ENCODE peak calls at places on chromosome 7, in eight cellular contexts. O, N, A, R, U, H, L and J are unnamed samples. For H3K4me1, the result is how much of the 10 kb centered on the place peaks cover.

GRCh38 chr7:107230334-107230733 is 61.5 kb downstream of the HBP1 start:
- DNase-seq in A (no peak), U (no peak), R (no peak), L (no peak), H (no peak), N (no peak), O (no peak), J (no peak)

GRCh38 chr7:98284335-98285036 is 3.0 kb downstream of the BRI3 start:
- DNase-seq in L (no peak), R (no peak), O (no peak), A (peak), U (no peak), H (peak), N (no peak), J (peak)

GRCh38 chr7:48528689-48529088 is 357.4 kb downstream of the ABCA13 start:
- DNase-seq in O (no peak), H (no peak), U (peak), L (no peak), R (no peak), N (no peak), A (no peak), J (no peak)

GRCh38 chr7:44665531-44666213 is 59.2 kb downstream of the OGDH start:
- DNase-seq in N (no peak), H (no peak), O (no peak), L (no peak), A (peak), R (no peak), U (no peak), J (no peak)

GRCh38 chr7:155408657-155409586 is 49.0 kb upstream of the EN2 start:
- DNase-seq in R (no peak), O (no peak), H (no peak), A (no peak), L (no peak), U (no peak), N (no peak), J (no peak)

GRCh38 chr7:99224263-99224947 is 16.5 kb upstream of the KPNA7 start:
- DNase-seq in O (no peak), N (no peak), U (no peak), L (no peak), H (peak), R (peak), A (peak), J (no peak)

GRCh38 chr7:124954766-124955165 is 25.1 kb upstream of the POT1 start:
- DNase-seq in O (no peak), R (no peak), U (no peak), H (no peak), A (no peak), N (no peak), L (no peak), J (no peak)

GRCh38 chr7:37570145-37570544 is 113.4 kb upstream of the GPR141 start:
- DNase-seq in O (no peak), L (no peak), U (no peak), A (no peak), N (no peak), R (no peak), H (no peak), J (no peak)

DNA sequence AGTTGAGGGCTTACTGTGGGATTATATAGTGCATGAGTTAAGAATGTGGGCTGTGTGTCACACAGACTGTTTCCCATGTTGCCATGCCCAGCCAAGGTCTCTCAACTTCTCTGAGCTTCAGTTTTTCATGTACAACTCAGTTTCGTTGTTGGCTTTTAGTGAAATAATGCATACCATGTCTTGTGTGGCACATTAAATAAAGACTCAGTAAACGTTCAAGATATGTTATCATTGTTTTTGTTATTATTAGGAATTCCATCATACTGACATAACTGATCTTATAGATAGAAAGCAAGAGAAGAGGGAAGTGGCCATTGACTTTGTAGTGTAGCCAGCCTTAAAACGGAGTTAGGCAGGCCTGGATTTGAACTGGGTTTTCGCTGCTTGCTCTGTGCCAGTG is 2.9 kb downstream of the CDK14 start:
- DNase-seq in N (no peak), H (no peak), O (no peak), A (no peak), U (no peak), L (no peak), R (no peak), J (no peak)
- H3K4me1 ChIP-seq in N (under half), H (under half), O (under half), A (under half), U (under half), L (under half), R (under half), J (under half)

GRCh38 chr7:50397320-50397970 is 52.7 kb downstream of the FIGNL1 start:
- DNase-seq in L (no peak), N (no peak), O (peak), R (no peak), U (no peak), A (no peak), H (no peak), J (no peak)
- H3K4me1 ChIP-seq in L (under half), N (under half), O (under half), R (under half), U (under half), A (under half), H (under half), J (under half)

GRCh38 chr7:131109757-131110293 is 217.9 kb upstream of the MKLN1 start:
- DNase-seq in H (peak), R (peak), U (peak), L (peak), A (peak), O (peak), N (peak), J (peak)

GRCh38 chr7:131106681-131107342 is 220.9 kb upstream of the MKLN1 start:
- DNase-seq in A (peak), O (peak), L (peak), R (no peak), U (peak), H (peak), N (peak), J (peak)

GRCh38 chr7:131109011-131109756 is 218.5 kb upstream of the MKLN1 start:
- DNase-seq in A (no peak), L (no peak), O (no peak), R (no peak), U (no peak), N (no peak), H (no peak), J (no peak)

GRCh38 chr7:131107343-131108211 is 220.1 kb upstream of the MKLN1 start:
- DNase-seq in H (peak), A (peak), U (peak), N (peak), R (peak), O (peak), L (peak), J (peak)

DNA sequence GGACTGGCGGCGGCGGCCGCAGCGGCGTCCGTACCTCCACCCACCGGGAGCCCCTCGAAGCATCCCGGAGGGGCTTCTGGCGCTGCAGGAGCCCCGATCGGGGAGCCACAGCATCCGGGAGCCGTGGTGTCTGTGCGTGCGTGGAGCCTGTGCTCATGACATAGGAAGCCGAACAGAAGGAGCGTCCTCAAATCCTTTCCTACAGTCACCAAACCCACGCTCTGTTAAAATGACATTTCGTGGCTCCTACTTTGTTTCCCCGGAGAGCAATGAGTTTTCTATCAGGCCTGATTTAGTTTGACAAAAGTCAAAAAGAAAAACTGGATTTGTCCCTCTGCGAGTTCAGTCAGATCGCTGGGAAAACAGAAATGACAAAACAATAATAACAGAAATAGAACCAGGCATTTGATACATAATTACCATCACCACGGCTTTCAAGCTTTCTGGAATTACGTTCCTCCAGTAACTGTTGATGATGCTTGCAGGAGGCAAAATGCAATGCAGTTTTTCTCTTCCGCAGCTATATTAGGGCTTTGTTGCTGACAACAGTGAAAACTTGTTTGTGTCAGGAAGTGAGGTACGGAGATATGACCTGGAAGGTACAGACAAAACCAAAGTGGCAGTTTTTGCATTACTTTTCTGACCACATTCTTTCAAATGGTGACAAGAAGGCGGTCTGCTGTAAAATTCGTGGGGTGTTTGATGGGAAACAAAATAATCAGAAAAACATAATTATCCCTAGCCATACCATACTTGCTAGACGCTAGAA is 219.3 kb upstream of the MKLN1 start:
- DNase-seq in A (no peak), H (no peak), N (no peak), O (peak), U (peak), R (no peak), L (no peak), J (no peak)
- H3K4me1 ChIP-seq in A (under half), H (under half), N (half or more), O (under half), U (under half), R (under half), L (under half), J (half or more)

GRCh38 chr7:129835436-129836020 is 117.2 kb downstream of the UBE2H start:
- DNase-seq in O (no peak), N (no peak), H (no peak), U (no peak), L (no peak), A (no peak), R (no peak), J (no peak)
- H3K4me1 ChIP-seq in O (under half), N (under half), H (under half), U (under half), L (under half), A (under half), R (under half), J (under half)

GRCh38 chr7:131625817-131626372 is 69.5 kb upstream of the PODXL start:
- DNase-seq in H (no peak), A (peak), L (peak), O (no peak), U (no peak), N (no peak), R (peak), J (peak)
- H3K4me1 ChIP-seq in H (under half), A (under half), L (under half), O (under half), U (under half), N (under half), R (half or more), J (half or more)

GRCh38 chr7:28168393-28169158 is 12.0 kb downstream of the JAZF1 start:
- DNase-seq in L (no peak), H (no peak), N (no peak), R (no peak), A (no peak), O (no peak), U (peak), J (no peak)
- H3K4me1 ChIP-seq in L (under half), H (under half), N (under half), R (under half), A (under half), O (under half), U (half or more), J (under half)

GRCh38 chr7:67309764-67310548 is 313.3 kb downstream of the TYW1 start:
- DNase-seq in U (no peak), R (no peak), O (no peak), L (no peak), A (no peak), N (no peak), H (no peak), J (no peak)

DNA sequence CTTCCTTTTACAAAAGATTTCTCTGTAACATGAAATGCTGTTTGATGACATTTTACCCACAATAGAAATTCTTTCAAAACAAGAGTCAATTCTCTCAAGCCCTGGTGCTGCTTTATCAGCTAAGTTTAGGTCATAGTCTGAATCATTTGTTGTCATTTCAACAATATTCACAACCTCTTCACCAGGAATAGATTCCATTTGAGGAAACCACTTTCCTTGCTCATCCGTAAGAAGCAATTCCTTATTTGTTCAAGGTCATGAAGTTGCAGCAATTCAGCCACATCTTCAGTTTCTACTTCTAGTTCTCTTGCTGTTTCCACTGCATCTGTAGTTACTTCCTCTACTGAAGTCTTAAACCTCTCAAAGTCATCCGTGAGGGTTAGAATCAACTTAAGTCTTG is 315.3 kb downstream of the TYW1 start:
- DNase-seq in L (no peak), A (no peak), N (no peak), R (no peak), O (no peak), U (no peak), H (no peak), J (no peak)
- H3K4me1 ChIP-seq in L (under half), A (under half), N (under half), R (under half), O (under half), U (under half), H (under half), J (under half)

GRCh38 chr7:91347288-91347687 is 83.1 kb downstream of the FZD1 start:
- DNase-seq in N (no peak), A (peak), R (no peak), L (no peak), H (no peak), U (no peak), O (no peak), J (no peak)

GRCh38 chr7:91345449-91345848 is 81.2 kb downstream of the FZD1 start:
- DNase-seq in R (no peak), L (no peak), A (no peak), H (no peak), N (no peak), U (no peak), O (no peak), J (no peak)

GRCh38 chr7:91343420-91343819 is 79.2 kb downstream of the FZD1 start:
- DNase-seq in A (no peak), U (no peak), N (no peak), L (no peak), O (no peak), H (no peak), R (no peak), J (no peak)

GRCh38 chr7:91344248-91344647 is 80.0 kb downstream of the FZD1 start:
- DNase-seq in U (no peak), R (no peak), A (no peak), N (no peak), O (no peak), L (no peak), H (peak), J (no peak)

DNA sequence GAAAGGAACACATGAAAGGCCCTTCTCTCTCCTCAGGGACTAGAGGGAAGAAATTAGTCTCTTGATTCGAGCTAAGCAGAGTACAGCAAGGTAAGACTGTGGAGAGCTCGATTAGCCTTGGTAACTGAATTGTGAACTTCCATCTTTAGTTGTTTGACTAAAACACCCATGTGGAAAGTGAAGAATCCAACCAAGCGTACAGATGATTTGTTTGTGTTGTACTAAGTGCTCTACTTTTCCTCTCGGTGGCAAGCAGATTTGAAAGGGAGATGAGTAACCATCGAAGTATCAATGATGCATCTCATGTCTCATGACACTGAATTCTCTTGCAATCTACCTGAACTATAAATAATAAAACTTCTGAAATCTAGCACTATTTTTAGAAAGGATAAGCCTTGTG is 80.7 kb downstream of the FZD1 start:
- DNase-seq in A (no peak), L (no peak), O (no peak), U (peak), H (no peak), R (no peak), N (no peak), J (no peak)
- H3K4me1 ChIP-seq in A (under half), L (under half), O (under half), U (under half), H (under half), R (under half), N (under half), J (half or more)